ENCODE peak calls at places on chromosomes 13 and 19, in six cellular contexts. O is GOT3; T is effector memory CD8-positive, alpha-beta T cell; Z is EH; P is effector memory CD4-positive, alpha-beta T cell; X is foreskin keratinocyte. C is an unnamed sample.

GRCh38 chr13:33167521-33167920 is 118.0 kb downstream of the STARD13 start:
- DNase-seq in O (no peak), Z (no peak), T (no peak), P (no peak), X (no peak), C (no peak)

GRCh38 chr13:72104656-72105180 is 237.7 kb upstream of the DACH1 start:
- DNase-seq in Z (peak; percentile 54), P (no peak), T (no peak), X (peak; percentile 47), O (no peak), C (no peak)

GRCh38 chr13:99694251-99694650 is 193.0 kb downstream of the TM9SF2 start:
- DNase-seq in O (no peak), P (no peak), X (no peak), Z (no peak), T (no peak), C (no peak)

GRCh38 chr13:44313674-44314073 is 60.0 kb upstream of the SERP2 start:
- DNase-seq in P (no peak), X (peak; percentile 96), Z (peak; percentile 88), T (no peak), O (peak; percentile 15), C (peak; percentile 97)

GRCh38 chr19:47381653-47382279 is 32.7 kb downstream of the DHX34 start:
- DNase-seq in X (no peak), P (no peak), O (no peak), Z (no peak), T (peak; percentile 23), C (no peak)

GRCh38 chr19:7868326-7868670 is 5.9 kb downstream of the PRR36 start:
- DNase-seq in X (no peak), T (no peak), O (no peak), P (no peak), Z (no peak), C (peak; percentile 33)

GRCh38 chr19:51097166-51097736 is 11.0 kb downstream of the CTU1 start:
- DNase-seq in X (peak; percentile 88), P (peak; percentile 31), T (peak; percentile 68), Z (peak; percentile 64), O (no peak), C (peak; percentile 54)

GRCh38 chr13:41470187-41470586 is 12.8 kb downstream of the RGCC start:
- DNase-seq in T (no peak), P (no peak), O (no peak), Z (no peak), X (no peak), C (no peak)

GRCh38 chr19:5434970-5435641 is 20.1 kb upstream of the ZNRF4 start:
- DNase-seq in T (no peak), Z (peak; percentile 85), O (no peak), P (no peak), X (peak; percentile 51), C (peak; percentile 95)

GRCh38 chr13:46389985-46390384 is 2.9 kb upstream of the RUBCNL start:
- DNase-seq in X (no peak), P (no peak), Z (no peak), O (no peak), T (no peak), C (no peak)

GRCh38 chr19:9871626-9872338 is 36.7 kb downstream of the PIN1 start:
- DNase-seq in T (no peak), P (no peak), O (no peak), X (no peak), Z (no peak), C (no peak)

GRCh38 chr13:113429608-113429985 is 23.7 kb downstream of the ADPRHL1 start:
- DNase-seq in P (no peak), O (no peak), X (no peak), Z (no peak), T (no peak), C (no peak)

GRCh38 chr13:89784161-89784809 is 1563.2 kb upstream of the MIR17HG start:
- DNase-seq in O (no peak), Z (no peak), P (no peak), T (no peak), X (no peak), C (no peak)

C was measured in ELR.